ENCODE peak calls at places on chromosome 20, in six cellular contexts. L, C, I, J, Z and E are unnamed samples.

GRCh38 chr20:34452281-34452982 is 63.8 kb upstream of the DYNLRB1 start:
- DNase-seq in L (no peak), C (no peak), I (no peak), J (no peak), Z (no peak), E (no peak)

GRCh38 chr20:3781153-3781910 is at the start of gene SPEF1:
- DNase-seq in L (peak; percentile 79), C (peak; percentile 75), I (peak; percentile 99), J (peak; percentile 85), Z (peak; percentile 92), E (peak; percentile 85)

GRCh38 chr20:46959081-46959692 is 64.5 kb downstream of the EYA2 start:
- DNase-seq in L (no peak), C (no peak), I (no peak), J (no peak), Z (no peak), E (no peak)

GRCh38 chr20:35854697-35855434 is 83.1 kb downstream of the PHF20 start:
- DNase-seq in L (no peak), C (no peak), I (no peak), J (no peak), Z (no peak), E (no peak)

GRCh38 chr20:14667241-14667640 is 329.8 kb upstream of the FLRT3 start:
- DNase-seq in L (no peak), C (no peak), I (no peak), J (no peak), Z (no peak), E (no peak)

GRCh38 chr20:54624701-54625472 is 149.5 kb downstream of the DOK5 start:
- DNase-seq in L (no peak), C (no peak), I (no peak), J (no peak), Z (no peak), E (no peak)

GRCh38 chr20:52291109-52291508 is 99.5 kb upstream of the ZFP64 start:
- DNase-seq in L (no peak), C (no peak), I (peak; percentile 14), J (peak; percentile 13), Z (no peak), E (no peak)

GRCh38 chr20:54980321-54980960 is 505.0 kb downstream of the DOK5 start:
- DNase-seq in L (no peak), C (no peak), I (peak; percentile 4), J (no peak), Z (no peak), E (no peak)

GRCh38 chr20:22578221-22579118 is 5.9 kb downstream of the FOXA2 start:
- DNase-seq in L (peak; percentile 22), C (no peak), I (no peak), J (peak; percentile 85), Z (no peak), E (no peak)

GRCh38 chr20:2210646-2211556 is 84.9 kb upstream of the TGM3 start:
- DNase-seq in L (peak; percentile 51), C (no peak), I (peak; percentile 14), J (no peak), Z (no peak), E (no peak)

GRCh38 chr20:2866236-2866635 is 7.0 kb upstream of the PTPRA start:
- DNase-seq in L (no peak), C (no peak), I (no peak), J (no peak), Z (no peak), E (no peak)

GRCh38 chr20:2829376-2829775 is 11.1 kb downstream of the PCED1A start:
- DNase-seq in L (no peak), C (no peak), I (no peak), J (no peak), Z (no peak), E (no peak)

GRCh38 chr20:440148-440547 is 22.2 kb downstream of the TBC1D20 start:
- DNase-seq in L (no peak), C (no peak), I (no peak), J (no peak), Z (no peak), E (no peak)

GRCh38 chr20:57450419-57450818 is 59.2 kb downstream of the RBM38 start:
- DNase-seq in L (peak; percentile 52), C (peak; percentile 44), I (no peak), J (no peak), Z (peak; percentile 83), E (peak; percentile 94)

GRCh38 chr20:44489223-44489622 is 13.5 kb downstream of the TTPAL start:
- DNase-seq in L (no peak), C (no peak), I (no peak), J (peak; percentile 46), Z (no peak), E (no peak)

GRCh38 chr20:54405540-54405939 is 69.9 kb upstream of the DOK5 start:
- DNase-seq in L (no peak), C (no peak), I (no peak), J (no peak), Z (no peak), E (no peak)

GRCh38 chr20:4691753-4692152 is 30.0 kb upstream of the PRND start:
- DNase-seq in L (no peak), C (no peak), I (no peak), J (no peak), Z (no peak), E (no peak)

GRCh38 chr20:2658414-2659354 is 5.3 kb downstream of the IDH3B start:
- DNase-seq in L (no peak), C (no peak), I (peak; percentile 47), J (no peak), Z (no peak), E (no peak)

GRCh38 chr20:58622671-58623578 is 28.2 kb upstream of the STX16 start:
- DNase-seq in L (no peak), C (no peak), I (no peak), J (peak; percentile 40), Z (no peak), E (peak; percentile 49)

GRCh38 chr20:20089018-20089417 is 36.7 kb downstream of the CFAP61 start:
- DNase-seq in L (no peak), C (no peak), I (no peak), J (no peak), Z (no peak), E (no peak)

GRCh38 chr20:45300961-45301360 is 5.7 kb upstream of the RBPJL start:
- DNase-seq in L (no peak), C (peak; percentile 73), I (peak; percentile 89), J (no peak), Z (no peak), E (no peak)

GRCh38 chr20:56004611-56005388 is 519 bp downstream of the CBLN4 start:
- DNase-seq in L (no peak), C (no peak), I (no peak), J (peak; percentile 72), Z (no peak), E (no peak)

GRCh38 chr20:19090332-19090731 is 122.1 kb upstream of the SLC24A3 start:
- DNase-seq in L (no peak), C (no peak), I (no peak), J (no peak), Z (no peak), E (no peak)

GRCh38 chr20:10540636-10541493 is 105.8 kb downstream of the SLX4IP start:
- DNase-seq in L (no peak), C (no peak), I (no peak), J (no peak), Z (no peak), E (no peak)

GRCh38 chr20:56826971-56827645 is 198.0 kb downstream of the TFAP2C start:
- DNase-seq in L (no peak), C (no peak), I (no peak), J (peak; percentile 67), Z (peak; percentile 83), E (no peak)

GRCh38 chr20:341682-342081 is 5.2 kb upstream of the NRSN2 start:
- DNase-seq in L (no peak), C (peak; percentile 32), I (no peak), J (no peak), Z (no peak), E (no peak)

GRCh38 chr20:14712302-14712739 is 374.9 kb upstream of the FLRT3 start:
- DNase-seq in L (no peak), C (no peak), I (peak; percentile 19), J (no peak), Z (no peak), E (no peak)

GRCh38 chr20:20407891-20408805 is 40.2 kb downstream of the INSM1 start:
- DNase-seq in L (no peak), C (no peak), I (peak; percentile 46), J (no peak), Z (no peak), E (no peak)

GRCh38 chr20:38888059-38888831 is 38.0 kb upstream of the FAM83D start:
- DNase-seq in L (no peak), C (no peak), I (no peak), J (no peak), Z (no peak), E (peak; percentile 70)
- TF ChIP-seq CTCF in L (no peak), C (no peak), I (no peak), J (no peak), Z (no peak), E (no peak)

DNA sequence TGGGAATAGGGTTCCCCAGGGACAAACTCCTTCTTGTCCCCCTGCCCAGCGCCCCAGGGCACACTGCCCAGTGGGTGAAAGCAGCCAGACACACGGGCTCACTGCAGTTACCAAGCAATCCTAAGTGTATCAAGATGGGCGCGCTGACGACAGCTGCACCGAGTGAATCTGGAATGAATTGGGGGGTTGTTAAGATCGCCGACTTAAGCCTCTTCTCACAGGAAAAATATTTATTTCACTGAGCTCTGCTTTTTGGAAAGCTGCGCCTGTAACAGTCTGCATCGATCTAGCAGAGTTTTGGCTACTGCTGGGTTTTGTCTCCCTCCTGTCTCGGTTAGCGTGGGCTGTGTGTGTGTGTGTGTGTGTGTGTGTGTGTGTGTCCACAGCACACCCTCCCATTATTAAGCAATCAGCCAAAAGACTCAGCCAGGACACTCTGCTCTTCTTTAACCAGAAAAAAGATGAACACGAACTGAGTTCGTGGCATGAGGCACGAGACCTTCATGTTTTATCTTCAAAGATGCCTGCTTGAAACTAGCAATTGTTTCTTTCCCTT is 35.9 kb downstream of the RIPOR3 start:
- DNase-seq in L (peak; percentile 58), C (no peak), I (no peak), J (peak; percentile 73), Z (peak; percentile 94), E (no peak)
- H3K4me1 ChIP-seq in L (no peaks in the 10 kb centered on the region), C (peaks cover 8% of the 10 kb centered on the region), I (peaks cover 5% of the 10 kb centered on the region), J (no peaks in the 10 kb centered on the region), Z (peaks cover 39% of the 10 kb centered on the region), E (no peaks in the 10 kb centered on the region)

GRCh38 chr20:32652739-32653526 is 20.8 kb downstream of the C20orf203 start:
- DNase-seq in L (peak; percentile 88), C (peak; percentile 90), I (peak; percentile 94), J (peak; percentile 87), Z (peak; percentile 88), E (peak; percentile 95)
- TF ChIP-seq POLR2AphosphoS5 in L (no peak), C (no peak), I (no peak), J (no peak), Z (no peak), E (peak; percentile 84)

GRCh38 chr20:32155017-32155965 is 45.8 kb downstream of the TM9SF4 start:
- DNase-seq in L (peak; percentile 67), C (peak; percentile 32), I (peak; percentile 88), J (peak; percentile 66), Z (peak; percentile 87), E (peak; percentile 90)
- TF ChIP-seq CTCF in L (peak; percentile 11), C (peak; percentile 47), I (peak; percentile 89), J (no peak), Z (no peak), E (peak; percentile 18)

GRCh38 chr20:61083431-61083830 is 168.6 kb upstream of the CDH4 start:
- DNase-seq in L (no peak), C (no peak), I (no peak), J (no peak), Z (no peak), E (no peak)
- H3K4me1 ChIP-seq in L (no peaks in the 10 kb centered on the region), C (no peaks in the 10 kb centered on the region), I (no peaks in the 10 kb centered on the region), J (no peaks in the 10 kb centered on the region), Z (no peaks in the 10 kb centered on the region), E (no peaks in the 10 kb centered on the region)

GRCh38 chr20:62824476-62825287 is 7.8 kb downstream of the COL9A3 start:
- DNase-seq in L (peak; percentile 86), C (peak; percentile 77), I (peak; percentile 76), J (peak; percentile 80), Z (peak; percentile 93), E (no peak)
- TF ChIP-seq POLR2AphosphoS5 in L (peak; percentile 70), C (no peak), I (no peak), J (no peak), Z (peak; percentile 23), E (no peak)